ENCODE peak calls at places on chromosomes 16 and 17, in four cellular contexts. One of them, this sample, is unnamed.

GRCh38 chr16:21197621-21198020 is 13.8 kb downstream of the ZP2 start:
- DNase-seq in cardiac fibroblast: no peak
- DNase-seq in stimulated activated CD8-positive, alpha-beta memory T cell treated with anti-CD3 and anti-CD28 coated beads, Interleukin-4, amount 100 ng/mL, for 4 hours: no peak
- DNase-seq in body of pancreas: no peak
- DNase-seq in this sample: no peak

GRCh38 chr16:89581861-89582563 is 6.5 kb downstream of the CPNE7 start:
- DNase-seq in cardiac fibroblast: peak; percentile 92
- DNase-seq in stimulated activated CD8-positive, alpha-beta memory T cell treated with anti-CD3 and anti-CD28 coated beads, Interleukin-4, amount 100 ng/mL, for 4 hours: no peak
- DNase-seq in body of pancreas: no peak
- DNase-seq in this sample: no peak

GRCh38 chr16:14616280-14616679 is 13.8 kb downstream of the PARN start:
- DNase-seq in cardiac fibroblast: no peak
- DNase-seq in stimulated activated CD8-positive, alpha-beta memory T cell treated with anti-CD3 and anti-CD28 coated beads, Interleukin-4, amount 100 ng/mL, for 4 hours: no peak
- DNase-seq in body of pancreas: no peak
- DNase-seq in this sample: no peak

GRCh38 chr17:45948881-45949624 is 50.0 kb upstream of the STH start:
- DNase-seq in cardiac fibroblast: peak; percentile 67
- DNase-seq in stimulated activated CD8-positive, alpha-beta memory T cell treated with anti-CD3 and anti-CD28 coated beads, Interleukin-4, amount 100 ng/mL, for 4 hours: peak; percentile 24
- DNase-seq in body of pancreas: peak; percentile 77
- DNase-seq in this sample: peak; percentile 73

GRCh38 chr17:49229076-49229804 is 1.3 kb downstream of the PHOSPHO1 start:
- DNase-seq in cardiac fibroblast: no peak
- DNase-seq in stimulated activated CD8-positive, alpha-beta memory T cell treated with anti-CD3 and anti-CD28 coated beads, Interleukin-4, amount 100 ng/mL, for 4 hours: no peak
- DNase-seq in body of pancreas: no peak
- DNase-seq in this sample: no peak

GRCh38 chr17:80219013-80219776 is 938 bp downstream of the SGSH start:
- DNase-seq in cardiac fibroblast: peak; percentile 78
- DNase-seq in stimulated activated CD8-positive, alpha-beta memory T cell treated with anti-CD3 and anti-CD28 coated beads, Interleukin-4, amount 100 ng/mL, for 4 hours: peak; percentile 90
- DNase-seq in body of pancreas: peak; percentile 72
- DNase-seq in this sample: no peak

GRCh38 chr17:17412331-17412730 is 64.5 kb upstream of the MED9 start:
- DNase-seq in cardiac fibroblast: peak; percentile 63
- DNase-seq in stimulated activated CD8-positive, alpha-beta memory T cell treated with anti-CD3 and anti-CD28 coated beads, Interleukin-4, amount 100 ng/mL, for 4 hours: no peak
- DNase-seq in body of pancreas: no peak
- DNase-seq in this sample: no peak

GRCh38 chr16:54201200-54201599 is 85.4 kb downstream of the IRX3 start:
- DNase-seq in cardiac fibroblast: no peak
- DNase-seq in stimulated activated CD8-positive, alpha-beta memory T cell treated with anti-CD3 and anti-CD28 coated beads, Interleukin-4, amount 100 ng/mL, for 4 hours: no peak
- DNase-seq in body of pancreas: no peak
- DNase-seq in this sample: no peak

GRCh38 chr17:10292057-10292931 is 80.5 kb downstream of the MYH13 start:
- DNase-seq in cardiac fibroblast: peak; percentile 84
- DNase-seq in stimulated activated CD8-positive, alpha-beta memory T cell treated with anti-CD3 and anti-CD28 coated beads, Interleukin-4, amount 100 ng/mL, for 4 hours: no peak
- DNase-seq in body of pancreas: no peak
- DNase-seq in this sample: no peak

GRCh38 chr17:71635187-71635586 is 485.6 kb upstream of the SOX9 start:
- DNase-seq in cardiac fibroblast: no peak
- DNase-seq in stimulated activated CD8-positive, alpha-beta memory T cell treated with anti-CD3 and anti-CD28 coated beads, Interleukin-4, amount 100 ng/mL, for 4 hours: no peak
- DNase-seq in body of pancreas: no peak
- DNase-seq in this sample: peak; percentile 23

GRCh38 chr17:46097497-46097896 is 95.7 kb downstream of the KANSL1 start:
- DNase-seq in cardiac fibroblast: peak; percentile 29
- DNase-seq in stimulated activated CD8-positive, alpha-beta memory T cell treated with anti-CD3 and anti-CD28 coated beads, Interleukin-4, amount 100 ng/mL, for 4 hours: no peak
- DNase-seq in body of pancreas: no peak
- DNase-seq in this sample: no peak

GRCh38 chr16:48317614-48318013 is 67.6 kb downstream of the SIAH1 start:
- DNase-seq in cardiac fibroblast: peak; percentile 65
- DNase-seq in stimulated activated CD8-positive, alpha-beta memory T cell treated with anti-CD3 and anti-CD28 coated beads, Interleukin-4, amount 100 ng/mL, for 4 hours: no peak
- DNase-seq in body of pancreas: no peak
- DNase-seq in this sample: no peak

GRCh38 chr17:77313831-77314230 is 173.1 kb downstream of the SEC14L1 start:
- DNase-seq in cardiac fibroblast: no peak
- DNase-seq in stimulated activated CD8-positive, alpha-beta memory T cell treated with anti-CD3 and anti-CD28 coated beads, Interleukin-4, amount 100 ng/mL, for 4 hours: no peak
- DNase-seq in body of pancreas: no peak
- DNase-seq in this sample: no peak

GRCh38 chr16:78503501-78504110 is 404.2 kb downstream of the WWOX start:
- DNase-seq in cardiac fibroblast: peak; percentile 80
- DNase-seq in stimulated activated CD8-positive, alpha-beta memory T cell treated with anti-CD3 and anti-CD28 coated beads, Interleukin-4, amount 100 ng/mL, for 4 hours: no peak
- DNase-seq in body of pancreas: peak; percentile 54
- DNase-seq in this sample: peak; percentile 4

GRCh38 chr17:38740806-38741205 is 7.3 kb downstream of the PCGF2 start:
- DNase-seq in cardiac fibroblast: peak; percentile 40
- DNase-seq in stimulated activated CD8-positive, alpha-beta memory T cell treated with anti-CD3 and anti-CD28 coated beads, Interleukin-4, amount 100 ng/mL, for 4 hours: no peak
- DNase-seq in body of pancreas: no peak
- DNase-seq in this sample: no peak

GRCh38 chr16:10386517-10387377 is 886 bp downstream of the ATF7IP2 start:
- DNase-seq in cardiac fibroblast: peak; percentile 17
- DNase-seq in stimulated activated CD8-positive, alpha-beta memory T cell treated with anti-CD3 and anti-CD28 coated beads, Interleukin-4, amount 100 ng/mL, for 4 hours: no peak
- DNase-seq in body of pancreas: no peak
- DNase-seq in this sample: no peak

GRCh38 chr17:71192848-71193247 is 928.0 kb upstream of the SOX9 start:
- DNase-seq in cardiac fibroblast: no peak
- DNase-seq in stimulated activated CD8-positive, alpha-beta memory T cell treated with anti-CD3 and anti-CD28 coated beads, Interleukin-4, amount 100 ng/mL, for 4 hours: no peak
- DNase-seq in body of pancreas: no peak
- DNase-seq in this sample: no peak

GRCh38 chr16:76228546-76229146 is 48.6 kb upstream of the CNTNAP4 start:
- DNase-seq in cardiac fibroblast: no peak
- DNase-seq in stimulated activated CD8-positive, alpha-beta memory T cell treated with anti-CD3 and anti-CD28 coated beads, Interleukin-4, amount 100 ng/mL, for 4 hours: no peak
- DNase-seq in body of pancreas: no peak
- DNase-seq in this sample: no peak

GRCh38 chr16:49834496-49835009 is 21.4 kb downstream of the ZNF423 start:
- DNase-seq in cardiac fibroblast: peak; percentile 79
- DNase-seq in stimulated activated CD8-positive, alpha-beta memory T cell treated with anti-CD3 and anti-CD28 coated beads, Interleukin-4, amount 100 ng/mL, for 4 hours: no peak
- DNase-seq in body of pancreas: no peak
- DNase-seq in this sample: no peak

GRCh38 chr17:18182978-18183333 is 672 bp upstream of the ALKBH5 start:
- DNase-seq in cardiac fibroblast: peak; percentile 93
- DNase-seq in stimulated activated CD8-positive, alpha-beta memory T cell treated with anti-CD3 and anti-CD28 coated beads, Interleukin-4, amount 100 ng/mL, for 4 hours: peak; percentile 70
- DNase-seq in body of pancreas: peak; percentile 79
- DNase-seq in this sample: no peak

GRCh38 chr17:1683489-1683888 is 1.2 kb downstream of the PRPF8 start:
- DNase-seq in cardiac fibroblast: no peak
- DNase-seq in stimulated activated CD8-positive, alpha-beta memory T cell treated with anti-CD3 and anti-CD28 coated beads, Interleukin-4, amount 100 ng/mL, for 4 hours: no peak
- DNase-seq in body of pancreas: no peak
- DNase-seq in this sample: no peak

GRCh38 chr17:34173221-34173620 is 81.9 kb upstream of the CCL2 start:
- DNase-seq in cardiac fibroblast: peak; percentile 48
- DNase-seq in stimulated activated CD8-positive, alpha-beta memory T cell treated with anti-CD3 and anti-CD28 coated beads, Interleukin-4, amount 100 ng/mL, for 4 hours: no peak
- DNase-seq in body of pancreas: no peak
- DNase-seq in this sample: no peak

GRCh38 chr17:3979276-3979583 is 15.0 kb upstream of the ATP2A3 start:
- DNase-seq in cardiac fibroblast: no peak
- DNase-seq in stimulated activated CD8-positive, alpha-beta memory T cell treated with anti-CD3 and anti-CD28 coated beads, Interleukin-4, amount 100 ng/mL, for 4 hours: no peak
- DNase-seq in body of pancreas: no peak
- DNase-seq in this sample: no peak

GRCh38 chr17:41521574-41522261 is 3.0 kb upstream of the KRT15 start:
- DNase-seq in cardiac fibroblast: peak; percentile 68
- DNase-seq in stimulated activated CD8-positive, alpha-beta memory T cell treated with anti-CD3 and anti-CD28 coated beads, Interleukin-4, amount 100 ng/mL, for 4 hours: no peak
- DNase-seq in body of pancreas: peak; percentile 23
- DNase-seq in this sample: peak; percentile 88

GRCh38 chr17:40810505-40810904 is 10.7 kb upstream of the KRT28 start:
- DNase-seq in cardiac fibroblast: no peak
- DNase-seq in stimulated activated CD8-positive, alpha-beta memory T cell treated with anti-CD3 and anti-CD28 coated beads, Interleukin-4, amount 100 ng/mL, for 4 hours: no peak
- DNase-seq in body of pancreas: no peak
- DNase-seq in this sample: peak; percentile 82

GRCh38 chr17:7241783-7242716 is at the start of gene GABARAP:
- DNase-seq in cardiac fibroblast: peak; percentile 95
- DNase-seq in stimulated activated CD8-positive, alpha-beta memory T cell treated with anti-CD3 and anti-CD28 coated beads, Interleukin-4, amount 100 ng/mL, for 4 hours: peak; percentile 88
- DNase-seq in body of pancreas: peak; percentile 96
- DNase-seq in this sample: peak; percentile 87

GRCh38 chr16:4111748-4112696 is 4.2 kb downstream of the ADCY9 start:
- DNase-seq in cardiac fibroblast: peak; percentile 22
- DNase-seq in stimulated activated CD8-positive, alpha-beta memory T cell treated with anti-CD3 and anti-CD28 coated beads, Interleukin-4, amount 100 ng/mL, for 4 hours: no peak
- DNase-seq in body of pancreas: no peak
- DNase-seq in this sample: no peak

GRCh38 chr16:81808933-81809480 is 29.9 kb downstream of the PLCG2 start:
- DNase-seq in cardiac fibroblast: no peak
- DNase-seq in stimulated activated CD8-positive, alpha-beta memory T cell treated with anti-CD3 and anti-CD28 coated beads, Interleukin-4, amount 100 ng/mL, for 4 hours: no peak
- DNase-seq in body of pancreas: no peak
- DNase-seq in this sample: no peak

GRCh38 chr17:50144845-50145531 is 5.5 kb downstream of the PPP1R9B start:
- DNase-seq in cardiac fibroblast: no peak
- DNase-seq in stimulated activated CD8-positive, alpha-beta memory T cell treated with anti-CD3 and anti-CD28 coated beads, Interleukin-4, amount 100 ng/mL, for 4 hours: no peak
- DNase-seq in body of pancreas: no peak
- DNase-seq in this sample: no peak

GRCh38 chr17:67366193-67367157 is at the start of gene PSMD12:
- DNase-seq in cardiac fibroblast: peak; percentile 93
- DNase-seq in stimulated activated CD8-positive, alpha-beta memory T cell treated with anti-CD3 and anti-CD28 coated beads, Interleukin-4, amount 100 ng/mL, for 4 hours: peak; percentile 88
- DNase-seq in body of pancreas: peak; percentile 93
- DNase-seq in this sample: peak; percentile 88

GRCh38 chr16:1288813-1289479 is 20.5 kb upstream of the UBE2I start:
- DNase-seq in cardiac fibroblast: no peak
- DNase-seq in stimulated activated CD8-positive, alpha-beta memory T cell treated with anti-CD3 and anti-CD28 coated beads, Interleukin-4, amount 100 ng/mL, for 4 hours: no peak
- DNase-seq in body of pancreas: no peak
- DNase-seq in this sample: no peak

GRCh38 chr16:28528463-28528867 is 10.3 kb downstream of the NUPR1 start:
- DNase-seq in cardiac fibroblast: no peak
- DNase-seq in stimulated activated CD8-positive, alpha-beta memory T cell treated with anti-CD3 and anti-CD28 coated beads, Interleukin-4, amount 100 ng/mL, for 4 hours: no peak
- DNase-seq in body of pancreas: peak; percentile 79
- DNase-seq in this sample: no peak

GRCh38 chr17:51487947-51488346 is 227.6 kb downstream of the UTP18 start:
- DNase-seq in cardiac fibroblast: no peak
- DNase-seq in stimulated activated CD8-positive, alpha-beta memory T cell treated with anti-CD3 and anti-CD28 coated beads, Interleukin-4, amount 100 ng/mL, for 4 hours: no peak
- DNase-seq in body of pancreas: peak; percentile 10
- DNase-seq in this sample: peak; percentile 28

GRCh38 chr16:12529582-12529981 is 274.1 kb downstream of the CPPED1 start:
- DNase-seq in cardiac fibroblast: no peak
- DNase-seq in stimulated activated CD8-positive, alpha-beta memory T cell treated with anti-CD3 and anti-CD28 coated beads, Interleukin-4, amount 100 ng/mL, for 4 hours: no peak
- DNase-seq in body of pancreas: no peak
- DNase-seq in this sample: no peak

GRCh38 chr17:78883533-78884131 is 19.4 kb downstream of the CEP295NL start:
- DNase-seq in cardiac fibroblast: peak; percentile 99
- DNase-seq in stimulated activated CD8-positive, alpha-beta memory T cell treated with anti-CD3 and anti-CD28 coated beads, Interleukin-4, amount 100 ng/mL, for 4 hours: no peak
- DNase-seq in body of pancreas: peak; percentile 45
- DNase-seq in this sample: peak; percentile 57

GRCh38 chr17:50265212-50265611 is 9.1 kb upstream of the TMEM92 start:
- DNase-seq in cardiac fibroblast: no peak
- DNase-seq in stimulated activated CD8-positive, alpha-beta memory T cell treated with anti-CD3 and anti-CD28 coated beads, Interleukin-4, amount 100 ng/mL, for 4 hours: no peak
- DNase-seq in body of pancreas: no peak
- DNase-seq in this sample: no peak

This sample was measured in NCI-H460.